ENCODE peak calls at places on chromosomes 4 and X, in ten cellular contexts. N, D, I, S, J, Z, X, C, L and T are unnamed samples.

GRCh38 chrX:18891561-18891945 is 92.4 kb downstream of the PHKA2 start:
- DNase-seq in N (no peak), D (no peak), I (no peak), S (no peak), J (no peak), Z (no peak), X (no peak), C (no peak), L (no peak), T (no peak)

GRCh38 chr4:76354517-76355473 is 48.3 kb downstream of the STBD1 start:
- DNase-seq in N (peak), D (no peak), I (no peak), S (no peak), J (no peak), Z (no peak), X (no peak), C (no peak), L (no peak), T (no peak)

GRCh38 chrX:41906515-41907165 is 16.7 kb downstream of the CASK start:
- DNase-seq in N (no peak), D (no peak), I (no peak), S (no peak), J (no peak), Z (no peak), X (no peak), C (no peak), L (no peak), T (no peak)

GRCh38 chr4:160316036-160316435 is 1213.2 kb downstream of the RAPGEF2 start:
- DNase-seq in N (no peak), D (no peak), I (no peak), S (no peak), J (no peak), Z (no peak), X (no peak), C (no peak), L (no peak), T (no peak)

GRCh38 chr4:61541474-61541873 is 341.3 kb downstream of the ADGRL3 start:
- DNase-seq in N (no peak), D (no peak), I (no peak), S (no peak), J (no peak), Z (no peak), X (no peak), C (no peak), L (no peak), T (no peak)

GRCh38 chr4:2837904-2838496 is 5.6 kb upstream of the ADD1 start:
- DNase-seq in N (peak), D (peak), I (no peak), S (peak), J (no peak), Z (no peak), X (no peak), C (no peak), L (peak), T (no peak)

GRCh38 chr4:87114245-87115062 is 106.0 kb downstream of the KLHL8 start:
- DNase-seq in N (no peak), D (no peak), I (peak), S (no peak), J (no peak), Z (no peak), X (no peak), C (peak), L (no peak), T (no peak)

GRCh38 chr4:176277162-176277904 is 8.3 kb upstream of the ASB5 start:
- DNase-seq in N (no peak), D (peak), I (peak), S (peak), J (peak), Z (peak), X (peak), C (peak), L (peak), T (no peak)

GRCh38 chr4:145301386-145302080 is 121.1 kb upstream of the OTUD4 start:
- DNase-seq in N (no peak), D (no peak), I (no peak), S (no peak), J (no peak), Z (no peak), X (no peak), C (no peak), L (no peak), T (no peak)

GRCh38 chrX:140709421-140709846 is at the start of gene LINC00632:
- DNase-seq in N (no peak), D (peak), I (peak), S (no peak), J (peak), Z (no peak), X (no peak), C (peak), L (no peak), T (no peak)

GRCh38 chr4:132818091-132818490 is 331.0 kb upstream of the PCDH10 start:
- DNase-seq in N (no peak), D (peak), I (peak), S (no peak), J (peak), Z (peak), X (no peak), C (peak), L (no peak), T (no peak)

GRCh38 chr4:88244821-88245579 is 39.4 kb downstream of the PPM1K start:
- DNase-seq in N (peak), D (no peak), I (peak), S (peak), J (no peak), Z (no peak), X (no peak), C (no peak), L (no peak), T (no peak)

GRCh38 chrX:14673764-14674163 is 144.4 kb downstream of the GLRA2 start:
- DNase-seq in N (no peak), D (no peak), I (no peak), S (peak), J (no peak), Z (no peak), X (peak), C (no peak), L (no peak), T (peak)

GRCh38 chr4:96833831-96834230 is 993.9 kb downstream of the PDHA2 start:
- DNase-seq in N (no peak), D (no peak), I (no peak), S (no peak), J (no peak), Z (no peak), X (no peak), C (no peak), L (no peak), T (no peak)

GRCh38 chr4:131603705-131604104 is 1545.4 kb upstream of the PCDH10 start:
- DNase-seq in N (no peak), D (no peak), I (no peak), S (no peak), J (no peak), Z (no peak), X (no peak), C (no peak), L (no peak), T (no peak)

GRCh38 chr4:1427010-1427409 is 20.8 kb upstream of the NKX1-1 start:
- DNase-seq in N (no peak), D (no peak), I (no peak), S (no peak), J (no peak), Z (no peak), X (no peak), C (no peak), L (no peak), T (no peak)

GRCh38 chr4:661231-661630 is 12.8 kb downstream of the ATP5ME start:
- DNase-seq in N (no peak), D (no peak), I (no peak), S (no peak), J (no peak), Z (no peak), X (no peak), C (no peak), L (no peak), T (no peak)

GRCh38 chrX:13398839-13399238 is 79.0 kb upstream of the ATXN3L start:
- DNase-seq in N (no peak), D (no peak), I (no peak), S (no peak), J (no peak), Z (no peak), X (no peak), C (no peak), L (no peak), T (no peak)

GRCh38 chr4:151434183-151434860 is 25.3 kb downstream of the FHIP1A start:
- DNase-seq in N (no peak), D (no peak), I (no peak), S (no peak), J (no peak), Z (no peak), X (no peak), C (no peak), L (no peak), T (peak)

GRCh38 chrX:136030357-136031225 is 45.4 kb downstream of the SLC9A6 start:
- DNase-seq in N (no peak), D (no peak), I (no peak), S (no peak), J (no peak), Z (no peak), X (no peak), C (no peak), L (peak), T (peak)

GRCh38 chr4:109671350-109671749 is 31.9 kb downstream of the CASP6 start:
- DNase-seq in N (no peak), D (no peak), I (no peak), S (no peak), J (no peak), Z (no peak), X (no peak), C (no peak), L (no peak), T (no peak)

GRCh38 chr4:33837043-33837442 is 2407.3 kb downstream of the ARAP2 start:
- DNase-seq in N (no peak), D (no peak), I (no peak), S (no peak), J (no peak), Z (no peak), X (no peak), C (no peak), L (no peak), T (no peak)

GRCh38 chr4:148964456-148964855 is 522.2 kb upstream of the NR3C2 start:
- DNase-seq in N (no peak), D (no peak), I (no peak), S (no peak), J (no peak), Z (no peak), X (no peak), C (no peak), L (no peak), T (no peak)

GRCh38 chr4:136036744-136037143 is 1495.5 kb downstream of the PCDH18 start:
- DNase-seq in N (no peak), D (no peak), I (no peak), S (no peak), J (no peak), Z (no peak), X (no peak), C (no peak), L (no peak), T (peak)

GRCh38 chrX:44042731-44043130 is 69.5 kb upstream of the NDP start:
- DNase-seq in N (no peak), D (no peak), I (no peak), S (no peak), J (no peak), Z (no peak), X (no peak), C (no peak), L (peak), T (no peak)

GRCh38 chr4:24583451-24584174 is 741 bp downstream of the DHX15 start:
- DNase-seq in N (peak), D (peak), I (peak), S (peak), J (peak), Z (peak), X (peak), C (peak), L (peak), T (no peak)

GRCh38 chr4:137393043-137393442 is 139.3 kb downstream of the PCDH18 start:
- DNase-seq in N (no peak), D (peak), I (no peak), S (no peak), J (peak), Z (no peak), X (no peak), C (no peak), L (no peak), T (no peak)

GRCh38 chr4:184755278-184755677 is 21.4 kb upstream of the CENPU start:
- DNase-seq in N (no peak), D (no peak), I (no peak), S (no peak), J (no peak), Z (no peak), X (no peak), C (no peak), L (no peak), T (no peak)

GRCh38 chrX:139831689-139832456 is 101.0 kb downstream of the ATP11C start:
- DNase-seq in N (no peak), D (no peak), I (peak), S (no peak), J (no peak), Z (no peak), X (peak), C (no peak), L (peak), T (peak)

GRCh38 chrX:134418317-134419113 is 41.5 kb upstream of the HPRT1 start:
- DNase-seq in N (no peak), D (no peak), I (no peak), S (no peak), J (no peak), Z (no peak), X (no peak), C (no peak), L (no peak), T (no peak)

GRCh38 chr4:6625256-6625655 is 15.2 kb upstream of the MRFAP1 start:
- DNase-seq in N (no peak), D (peak), I (no peak), S (no peak), J (no peak), Z (no peak), X (no peak), C (no peak), L (no peak), T (no peak)

GRCh38 chr4:76856183-76856969 is 41.6 kb downstream of the SOWAHB start:
- DNase-seq in N (no peak), D (no peak), I (no peak), S (no peak), J (peak), Z (no peak), X (no peak), C (no peak), L (no peak), T (no peak)

GRCh38 chrX:106921637-106922036 is 1.4 kb downstream of the CLDN2 start:
- DNase-seq in N (no peak), D (no peak), I (no peak), S (no peak), J (no peak), Z (no peak), X (no peak), C (no peak), L (no peak), T (no peak)

GRCh38 chr4:78222575-78223186 is 165.6 kb downstream of the FRAS1 start:
- DNase-seq in N (no peak), D (no peak), I (peak), S (no peak), J (no peak), Z (no peak), X (no peak), C (no peak), L (no peak), T (no peak)

DNA sequence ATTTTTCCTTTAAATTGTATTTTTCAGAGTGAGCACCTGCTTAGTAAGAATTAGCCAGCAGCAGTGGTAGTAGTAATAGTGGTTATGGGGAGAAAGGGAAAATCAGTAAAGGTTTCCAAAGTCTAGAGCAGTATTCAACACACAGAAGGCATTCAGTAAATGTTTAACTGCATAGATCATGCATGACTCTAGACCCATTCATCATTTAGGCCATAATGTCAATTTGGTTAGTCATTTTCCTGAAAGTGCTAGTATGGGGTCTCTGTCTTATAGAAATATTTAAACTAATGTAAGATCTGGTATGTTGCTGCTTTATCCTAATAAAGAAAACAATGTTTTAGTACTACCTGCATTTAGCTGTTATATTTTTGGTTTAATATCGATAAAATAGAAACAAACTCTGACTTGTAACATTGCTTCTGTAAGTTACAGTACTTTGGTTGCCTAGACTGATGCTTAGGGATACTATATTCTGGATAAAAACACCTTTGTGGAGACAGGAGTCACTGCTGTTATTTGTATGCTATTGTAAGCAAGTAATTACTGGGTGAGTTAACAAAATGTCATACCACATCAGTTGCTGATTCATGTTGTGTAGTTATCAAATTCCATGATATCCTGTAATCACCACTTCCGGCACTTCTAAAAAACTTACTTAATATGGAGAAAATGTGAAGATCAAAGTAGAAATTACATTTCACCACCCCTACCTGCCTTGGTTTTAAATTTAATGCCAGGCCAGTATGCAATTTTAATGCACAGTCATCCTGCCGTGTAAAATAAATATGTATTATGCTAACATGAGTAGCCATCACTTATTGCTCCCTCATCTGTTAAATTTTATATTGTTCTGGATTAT is 115.8 kb upstream of the BMPR1B start:
- DNase-seq in N (no peak), D (no peak), I (no peak), S (no peak), J (no peak), Z (no peak), X (no peak), C (no peak), L (no peak), T (no peak)
- TF ChIP-seq CTCF in N (no peak), D (no peak), I (no peak), S (no peak), J (no peak), Z (no peak), X (no peak), C (no peak), L (no peak), T (no peak)

GRCh38 chr4:83455300-83456183 is at the start of the genes HELQ and MRPS18C:
- DNase-seq in N (peak), D (peak), I (peak), S (peak), J (peak), Z (peak), X (peak), C (peak), L (peak), T (peak)
- TF ChIP-seq CTCF in N (no peak), D (peak), I (peak), S (peak), J (peak), Z (no peak), X (no peak), C (no peak), L (peak), T (peak)

DNA sequence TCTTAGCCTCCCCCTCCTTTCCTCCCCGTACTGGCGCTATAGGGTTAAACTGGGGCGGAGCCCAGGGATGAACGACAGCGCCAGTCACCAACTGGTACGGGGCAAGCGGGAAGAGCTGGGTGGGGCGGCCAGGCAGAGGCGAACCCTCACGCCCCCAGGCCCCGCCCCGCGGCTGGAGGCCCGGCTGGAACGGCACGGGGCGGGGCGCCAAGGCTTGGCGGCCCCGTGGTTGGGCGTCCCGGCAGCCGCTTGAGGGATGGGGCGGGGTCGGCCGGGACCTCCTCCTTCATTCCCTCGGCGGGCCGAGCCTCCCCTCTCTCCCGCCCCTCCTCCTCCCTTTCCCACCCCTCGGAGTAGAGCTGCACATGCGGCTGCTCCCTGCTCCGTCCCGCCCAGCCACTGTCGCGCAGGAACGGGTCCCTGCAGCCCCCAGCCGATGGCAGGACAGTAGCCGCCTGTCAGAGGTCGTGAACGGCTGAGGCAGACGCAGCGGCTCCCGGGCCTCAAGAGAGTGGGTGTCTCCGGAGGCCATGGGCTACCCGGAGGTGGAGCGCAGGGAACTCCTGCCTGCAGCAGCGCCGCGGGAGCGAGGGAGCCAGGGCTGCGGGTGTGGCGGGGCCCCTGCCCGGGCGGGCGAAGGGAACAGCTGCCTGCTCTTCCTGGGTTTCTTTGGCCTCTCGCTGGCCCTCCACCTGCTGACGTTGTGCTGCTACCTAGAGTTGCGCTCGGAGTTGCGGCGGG is at the start of gene EDA:
- DNase-seq in N (peak), D (peak), I (peak), S (peak), J (peak), Z (peak), X (peak), C (peak), L (peak), T (peak)
- TF ChIP-seq CTCF in N (no peak), D (no peak), I (no peak), S (no peak), J (no peak), Z (no peak), X (no peak), C (no peak), L (no peak), T (no peak)

DNA sequence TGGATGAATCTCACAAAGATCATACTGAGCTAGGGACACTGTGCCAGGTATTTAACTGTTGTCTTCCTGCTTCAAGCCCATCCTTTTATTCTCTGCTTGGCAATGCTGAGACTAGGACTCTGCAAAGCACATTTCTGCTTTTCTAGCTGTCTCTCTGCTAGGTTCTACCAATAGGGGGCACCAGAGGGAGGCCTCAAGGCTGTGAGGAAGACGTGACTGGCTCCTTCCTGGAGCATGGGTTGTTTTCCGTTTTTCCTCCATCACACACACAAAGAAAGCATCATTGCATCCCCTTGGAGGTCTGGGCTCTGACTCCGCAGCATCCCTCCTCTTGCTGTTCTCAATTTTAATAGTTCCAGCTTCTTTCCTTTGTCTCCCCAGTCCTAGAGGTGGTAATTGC is 10.9 kb upstream of the DCTD start:
- DNase-seq in N (no peak), D (no peak), I (peak), S (no peak), J (no peak), Z (no peak), X (no peak), C (peak), L (no peak), T (no peak)
- TF ChIP-seq CTCF in N (no peak), D (peak), I (peak), S (peak), J (peak), Z (peak), X (no peak), C (peak), L (no peak), T (peak)